ENCODE peak calls at places on chromosomes 5 and 9, in four cellular contexts. W is GM12878, X is fibroblast of pulmonary artery, Y is uterus. M is an unnamed sample.

GRCh38 chr5:177980776-177981175 is 15.3 kb downstream of the PROP1 start:
- DNase-seq in W (no peak), X (no peak), Y (no peak), M (no peak)

GRCh38 chr5:114830114-114830513 is 339.6 kb downstream of the TRIM36 start:
- DNase-seq in W (no peak), X (no peak), Y (no peak), M (no peak)

GRCh38 chr5:133882107-133882695 is 86.2 kb downstream of the C5orf15 start:
- DNase-seq in W (no peak), X (no peak), Y (no peak), M (no peak)

GRCh38 chr5:13217636-13218035 is 726.9 kb downstream of the DNAH5 start:
- DNase-seq in W (no peak), X (no peak), Y (no peak), M (no peak)

GRCh38 chr5:179486596-179487051 is 63.7 kb upstream of the RUFY1 start:
- DNase-seq in W (no peak), X (peak), Y (no peak), M (no peak)

GRCh38 chr9:128704356-128704670 is 2.0 kb downstream of the PKN3 start:
- DNase-seq in W (no peak), X (no peak), Y (no peak), M (no peak)

GRCh38 chr9:72205513-72205912 is 56.3 kb downstream of the GDA start:
- DNase-seq in W (peak), X (no peak), Y (no peak), M (no peak)

GRCh38 chr5:145887976-145888574 is 15.3 kb upstream of the GRXCR2 start:
- DNase-seq in W (no peak), X (peak), Y (no peak), M (peak)

GRCh38 chr9:21758540-21758939 is 43.9 kb upstream of the MTAP start:
- DNase-seq in W (no peak), X (peak), Y (no peak), M (no peak)

GRCh38 chr9:34267660-34268059 is 61.4 kb downstream of the KIF24 start:
- DNase-seq in W (no peak), X (no peak), Y (no peak), M (no peak)

GRCh38 chr9:4375424-4376195 is 75.7 kb upstream of the GLIS3 start:
- DNase-seq in W (no peak), X (peak), Y (no peak), M (no peak)

GRCh38 chr5:98205691-98206461 is 567.6 kb upstream of the RGMB start:
- DNase-seq in W (no peak), X (peak), Y (no peak), M (no peak)

GRCh38 chr5:5658226-5658625 is 235.7 kb downstream of the ICE1 start:
- DNase-seq in W (peak), X (peak), Y (peak), M (no peak)

GRCh38 chr5:35316611-35317307 is 86.5 kb upstream of the PRLR start:
- DNase-seq in W (no peak), X (no peak), Y (no peak), M (no peak)

GRCh38 chr9:98017306-98017705 is 34.2 kb downstream of the ANP32B start:
- DNase-seq in W (no peak), X (no peak), Y (no peak), M (no peak)

GRCh38 chr9:123319541-123320339 is 36.3 kb upstream of the CRB2 start:
- DNase-seq in W (no peak), X (no peak), Y (no peak), M (no peak)

GRCh38 chr5:68418680-68419079 is 203.1 kb downstream of the PIK3R1 start:
- DNase-seq in W (no peak), X (no peak), Y (no peak), M (no peak)

GRCh38 chr9:81416476-81417298 is 272.7 kb downstream of the TLE1 start:
- DNase-seq in W (no peak), X (no peak), Y (no peak), M (no peak)

GRCh38 chr5:121630402-121630801 is 221.3 kb upstream of the FTMT start:
- DNase-seq in W (no peak), X (peak), Y (no peak), M (no peak)

GRCh38 chr9:109903515-109904138 is 123.6 kb downstream of the PALM2AKAP2 start:
- DNase-seq in W (no peak), X (peak), Y (peak), M (peak)

GRCh38 chr5:96054272-96055030 is 92.8 kb upstream of the ELL2 start:
- DNase-seq in W (no peak), X (no peak), Y (no peak), M (no peak)

GRCh38 chr5:157076558-157076957 is 17.6 kb upstream of the HAVCR1 start:
- DNase-seq in W (no peak), X (peak), Y (no peak), M (no peak)

GRCh38 chr5:140240987-140241706 is 61.8 kb downstream of the PFDN1 start:
- DNase-seq in W (no peak), X (peak), Y (peak), M (peak)

GRCh38 chr5:145162641-145163040 is 672.5 kb downstream of the PRELID2 start:
- DNase-seq in W (no peak), X (no peak), Y (no peak), M (no peak)

GRCh38 chr9:96187108-96187695 is 114.8 kb downstream of the HSD17B3 start:
- DNase-seq in W (no peak), X (no peak), Y (no peak), M (no peak)

GRCh38 chr9:69297300-69297980 is 27.6 kb upstream of the ENTREP1 start:
- DNase-seq in W (no peak), X (no peak), Y (no peak), M (no peak)

GRCh38 chr9:18638448-18639249 is 164.7 kb downstream of the ADAMTSL1 start:
- DNase-seq in W (no peak), X (no peak), Y (no peak), M (no peak)

GRCh38 chr9:136342191-136343120 is 15.1 kb downstream of the GPSM1 start:
- DNase-seq in W (peak), X (peak), Y (peak), M (peak)

GRCh38 chr9:135850737-135851136 is 56.6 kb downstream of the CAMSAP1 start:
- DNase-seq in W (no peak), X (no peak), Y (no peak), M (no peak)

DNA sequence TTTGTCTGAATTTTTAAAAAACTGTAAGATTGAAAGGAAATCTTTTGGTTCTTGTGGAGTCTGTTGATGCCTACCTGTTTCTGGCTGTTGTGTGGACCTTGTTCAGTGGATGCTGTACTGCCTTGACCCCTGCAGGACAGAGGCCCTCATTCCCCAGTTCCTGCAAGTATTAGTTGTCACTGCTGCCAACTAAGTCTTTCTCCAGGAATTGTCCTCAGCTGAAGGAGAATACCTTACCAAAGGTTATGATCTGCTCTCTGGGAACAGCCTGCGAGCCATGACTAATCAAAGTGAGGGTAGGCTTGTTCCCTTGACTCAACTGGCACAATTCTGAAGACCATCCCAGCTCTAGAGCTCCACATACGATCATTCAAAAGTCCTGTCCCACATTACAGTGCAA is 145.3 kb upstream of the FST start:
- DNase-seq in W (no peak), X (peak), Y (no peak), M (no peak)
- TF ChIP-seq CTCF in W (no peak), X (peak), Y (no peak), M (no peak)

GRCh38 chr5:130278136-130278535 is 373.9 kb downstream of the CHSY3 start:
- DNase-seq in W (no peak), X (no peak), Y (no peak), M (no peak)
- TF ChIP-seq CTCF in W (no peak), X (no peak), Y (no peak), M (no peak)

GRCh38 chr5:40606077-40606765 is 73.5 kb upstream of the PTGER4 start:
- DNase-seq in W (no peak), X (no peak), Y (no peak), M (no peak)
- TF ChIP-seq CTCF in W (no peak), X (no peak), Y (no peak), M (no peak)

DNA sequence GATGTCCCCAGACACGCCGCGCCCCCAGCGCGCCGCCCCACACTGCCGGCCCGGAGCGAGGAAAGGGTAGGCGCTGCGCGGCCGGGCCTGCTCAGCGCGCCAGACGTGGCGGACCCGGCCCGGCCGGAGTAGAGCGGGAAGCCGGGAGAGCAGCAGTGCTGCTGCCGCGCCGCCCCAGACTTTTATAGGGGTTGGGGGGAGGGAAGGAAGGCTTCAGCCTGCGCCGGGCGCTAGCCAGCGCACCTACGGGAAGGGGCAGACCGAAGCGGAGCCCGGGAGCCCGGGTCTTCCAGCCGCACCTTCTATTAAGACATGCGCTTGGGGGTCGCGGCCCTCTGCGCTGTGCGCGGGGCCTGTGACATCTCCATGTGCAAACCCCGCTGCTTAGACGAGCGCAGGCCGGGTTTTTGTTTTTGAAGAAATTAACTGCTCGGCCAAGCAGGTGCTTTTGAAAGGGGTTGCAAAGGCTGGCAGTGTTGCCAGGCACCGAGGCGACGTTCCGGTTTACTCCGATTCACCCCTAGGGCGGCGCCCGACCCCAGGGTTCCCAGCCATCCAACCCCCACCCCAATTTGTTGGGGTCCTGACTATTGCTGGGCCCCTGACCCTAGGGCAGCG is 361 bp upstream of the PAX5 start:
- DNase-seq in W (no peak), X (no peak), Y (no peak), M (peak)
- TF ChIP-seq CTCF in W (peak), X (no peak), Y (no peak), M (peak)

DNA sequence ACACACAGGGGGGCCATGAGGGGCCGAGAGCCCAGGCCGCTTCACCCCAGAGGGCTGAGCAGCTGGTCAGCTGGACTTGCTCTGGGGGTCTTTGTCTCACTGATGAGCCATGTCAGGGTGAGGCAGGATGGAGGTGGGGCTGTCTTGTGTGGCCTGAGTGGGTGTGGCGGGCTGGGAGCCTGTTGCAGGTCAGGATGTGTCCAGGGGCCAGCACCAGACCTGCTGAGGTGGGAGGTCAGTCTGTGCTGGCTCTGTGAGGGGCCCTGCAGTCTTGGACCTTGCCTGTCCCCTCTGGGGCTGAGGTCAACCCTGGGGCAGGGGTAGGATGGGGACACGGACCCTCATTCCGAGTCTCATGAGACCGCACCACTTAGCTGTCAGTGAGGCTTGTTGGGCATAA is 56.9 kb downstream of the RXRA start:
- DNase-seq in W (no peak), X (no peak), Y (no peak), M (no peak)
- TF ChIP-seq CTCF in W (no peak), X (no peak), Y (no peak), M (no peak)

GRCh38 chr5:19577882-19578281 is 410.1 kb downstream of the CDH18 start:
- DNase-seq in W (no peak), X (no peak), Y (no peak), M (no peak)
- TF ChIP-seq CTCF in W (no peak), X (no peak), Y (no peak), M (no peak)

DNA sequence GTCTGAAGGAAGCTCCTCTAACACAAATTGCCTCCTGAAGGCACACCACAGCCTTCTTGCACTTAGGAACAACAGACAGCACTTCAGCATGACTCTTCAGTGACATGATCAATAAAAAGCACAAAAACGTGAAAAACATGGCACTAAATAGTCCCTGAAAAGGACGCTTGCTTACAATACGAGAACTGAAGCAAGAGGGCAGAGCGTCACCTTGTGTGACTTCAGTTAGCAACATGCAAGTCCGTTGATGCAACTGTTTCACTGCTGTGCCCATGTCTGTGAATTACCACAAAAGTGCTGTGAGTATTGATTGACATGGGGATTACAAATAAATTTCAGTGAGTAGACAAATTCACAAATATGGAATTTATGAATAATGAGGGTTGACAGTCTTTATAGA is 219.9 kb upstream of the GAS1 start:
- DNase-seq in W (no peak), X (no peak), Y (no peak), M (no peak)
- TF ChIP-seq CTCF in W (no peak), X (no peak), Y (no peak), M (no peak)

DNA sequence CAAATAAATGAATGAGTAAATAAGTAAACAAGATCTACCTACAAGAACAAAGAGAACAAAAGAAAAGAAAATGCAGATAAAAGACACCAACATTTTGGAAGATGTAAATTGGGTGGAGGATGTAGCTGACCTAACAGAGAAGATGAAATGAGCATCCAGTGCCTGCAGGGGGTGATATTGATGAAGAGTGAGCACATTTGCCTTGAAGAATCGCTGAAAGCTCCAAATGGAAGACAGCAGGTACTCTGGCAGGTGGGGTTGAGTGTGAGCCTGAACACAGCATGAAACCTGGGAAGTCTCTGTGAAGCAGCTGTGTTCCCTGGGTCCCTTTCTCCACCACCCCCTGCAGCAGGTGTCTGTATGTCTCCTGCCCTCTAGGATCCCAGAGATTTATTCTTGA is 125.6 kb downstream of the NXNL2 start:
- DNase-seq in W (no peak), X (peak), Y (no peak), M (peak)
- TF ChIP-seq CTCF in W (peak), X (peak), Y (no peak), M (peak)

M was measured in glutamatergic neuron.